ENCODE peak calls at places on chromosomes 16 and 17, in six cellular contexts. R is omental fat pad, J is fibroblast of the conjunctiva, A is AG20443, L is HFF-Myc, E is choroid plexus epithelial cell. S is an unnamed sample.

GRCh38 chr17:78140169-78141051 is 5.8 kb upstream of the C17orf99 start:
- DNase-seq in E (peak), J (peak), L (peak), A (peak), R (peak), S (peak)

GRCh38 chr17:35019386-35020179 is 39.3 kb downstream of the LIG3 start:
- DNase-seq in R (no peak), J (no peak), E (no peak), L (no peak), A (no peak), S (no peak)

GRCh38 chr17:13420294-13421277 is 181.1 kb downstream of the HS3ST3A1 start:
- DNase-seq in E (peak), L (no peak), J (peak), A (peak), R (no peak), S (no peak)

GRCh38 chr16:56956076-56956475 is 5.7 kb upstream of the CETP start:
- DNase-seq in J (no peak), E (no peak), L (no peak), A (no peak), R (no peak), S (no peak)

GRCh38 chr17:9512323-9513168 is 63.1 kb downstream of the STX8 start:
- DNase-seq in J (peak), R (no peak), E (peak), L (no peak), A (no peak), S (no peak)

GRCh38 chr16:1510272-1510671 is 17.1 kb downstream of the TELO2 start:
- DNase-seq in J (no peak), R (no peak), L (no peak), E (no peak), A (no peak), S (no peak)

GRCh38 chr17:75897076-75898019 is 597 bp upstream of the TRIM65 start:
- DNase-seq in L (no peak), E (no peak), J (no peak), A (no peak), R (no peak), S (no peak)

GRCh38 chr16:57061084-57061905 is 31.1 kb upstream of the CPNE2 start:
- DNase-seq in R (no peak), J (peak), E (peak), L (peak), A (peak), S (no peak)

GRCh38 chr17:47741793-47742145 is 8.7 kb downstream of the TBX21 start:
- DNase-seq in J (no peak), L (no peak), R (no peak), E (no peak), A (no peak), S (no peak)

GRCh38 chr16:591892-592517 is 2.1 kb downstream of the RAB40C start:
- DNase-seq in E (no peak), A (no peak), R (no peak), J (no peak), L (no peak), S (no peak)

GRCh38 chr16:2328428-2328827 is 12.1 kb downstream of the ABCA3 start:
- DNase-seq in J (no peak), A (peak), E (no peak), R (no peak), L (no peak), S (no peak)

S was measured in glomerular endothelial cell.